ENCODE peak calls at places on chromosomes 1 and 21, in seven cellular contexts. One of them, this sample, is unnamed.

GRCh38 chr1:245292571-245292970 is 137.8 kb downstream of the KIF26B start:
- DNase-seq in left ventricle myocardium inferior: no peak
- DNase-seq in MM.1S: no peak
- DNase-seq in astrocyte of the spinal cord: no peak
- DNase-seq in MG63: no peak
- DNase-seq in foreskin fibroblast: no peak
- DNase-seq in testis: no peak
- DNase-seq in this sample: no peak

GRCh38 chr21:39384674-39385298 is 35.9 kb upstream of the HMGN1 start:
- DNase-seq in left ventricle myocardium inferior: no peak
- DNase-seq in MM.1S: no peak
- DNase-seq in astrocyte of the spinal cord: peak; percentile 37
- DNase-seq in MG63: no peak
- DNase-seq in foreskin fibroblast: peak; percentile 77
- DNase-seq in testis: no peak
- DNase-seq in this sample: no peak

GRCh38 chr1:67256291-67257172 is 51.1 kb upstream of the IL12RB2 start:
- DNase-seq in left ventricle myocardium inferior: no peak
- DNase-seq in MM.1S: no peak
- DNase-seq in astrocyte of the spinal cord: no peak
- DNase-seq in MG63: no peak
- DNase-seq in foreskin fibroblast: peak; percentile 7
- DNase-seq in testis: no peak
- DNase-seq in this sample: no peak

GRCh38 chr1:227943354-227943753 is 4.4 kb downstream of the WNT9A start:
- DNase-seq in left ventricle myocardium inferior: no peak
- DNase-seq in MM.1S: no peak
- DNase-seq in astrocyte of the spinal cord: no peak
- DNase-seq in MG63: no peak
- DNase-seq in foreskin fibroblast: no peak
- DNase-seq in testis: peak; percentile 15
- DNase-seq in this sample: no peak

GRCh38 chr1:95582191-95582590 is 348.2 kb downstream of the RWDD3 start:
- DNase-seq in left ventricle myocardium inferior: no peak
- DNase-seq in MM.1S: no peak
- DNase-seq in astrocyte of the spinal cord: no peak
- DNase-seq in MG63: no peak
- DNase-seq in foreskin fibroblast: no peak
- DNase-seq in testis: no peak
- DNase-seq in this sample: no peak

GRCh38 chr1:109241344-109241743 is 8.0 kb upstream of the CELSR2 start:
- DNase-seq in left ventricle myocardium inferior: no peak
- DNase-seq in MM.1S: no peak
- DNase-seq in astrocyte of the spinal cord: no peak
- DNase-seq in MG63: no peak
- DNase-seq in foreskin fibroblast: peak; percentile 33
- DNase-seq in testis: no peak
- DNase-seq in this sample: no peak

GRCh38 chr1:19042675-19043578 is 86.5 kb upstream of the IFFO2 start:
- DNase-seq in left ventricle myocardium inferior: no peak
- DNase-seq in MM.1S: no peak
- DNase-seq in astrocyte of the spinal cord: no peak
- DNase-seq in MG63: no peak
- DNase-seq in foreskin fibroblast: no peak
- DNase-seq in testis: no peak
- DNase-seq in this sample: no peak

GRCh38 chr1:191714810-191715209 is 443.5 kb upstream of the RGS18 start:
- DNase-seq in left ventricle myocardium inferior: no peak
- DNase-seq in MM.1S: peak; percentile 20
- DNase-seq in astrocyte of the spinal cord: no peak
- DNase-seq in MG63: no peak
- DNase-seq in foreskin fibroblast: no peak
- DNase-seq in testis: no peak
- DNase-seq in this sample: no peak

GRCh38 chr1:36966242-36966641 is 68.1 kb downstream of the GRIK3 start:
- DNase-seq in left ventricle myocardium inferior: no peak
- DNase-seq in MM.1S: no peak
- DNase-seq in astrocyte of the spinal cord: no peak
- DNase-seq in MG63: no peak
- DNase-seq in foreskin fibroblast: peak; percentile 20
- DNase-seq in testis: peak; percentile 55
- DNase-seq in this sample: peak; percentile 1

GRCh38 chr1:33181038-33181861 is 593 bp downstream of the TRIM62 start:
- DNase-seq in left ventricle myocardium inferior: peak; percentile 56
- DNase-seq in MM.1S: no peak
- DNase-seq in astrocyte of the spinal cord: peak; percentile 51
- DNase-seq in MG63: peak; percentile 58
- DNase-seq in foreskin fibroblast: peak; percentile 71
- DNase-seq in testis: peak; percentile 52
- DNase-seq in this sample: no peak

DNA sequence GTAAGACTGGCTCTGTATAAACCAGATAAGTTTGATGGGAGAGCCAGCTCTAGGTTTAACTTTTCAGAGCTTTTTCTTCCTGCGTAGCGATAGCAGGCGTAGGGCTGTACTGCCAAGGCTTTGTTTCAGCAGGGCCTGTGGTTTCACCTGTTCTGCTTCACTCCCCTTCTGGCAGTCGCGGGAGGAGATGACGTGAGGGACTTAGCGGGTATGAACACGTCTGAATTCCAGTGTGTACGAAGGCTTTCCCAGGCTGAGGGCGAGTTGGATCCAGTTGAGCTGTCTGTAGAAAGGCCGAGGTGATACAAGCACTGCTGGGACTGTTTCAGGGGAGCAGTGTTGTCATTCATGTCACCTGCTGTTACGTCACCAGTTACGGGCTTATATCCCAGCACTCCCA is 21.2 kb downstream of the PEX14 start:
- DNase-seq in left ventricle myocardium inferior: no peak
- DNase-seq in MM.1S: no peak
- DNase-seq in astrocyte of the spinal cord: no peak
- DNase-seq in MG63: no peak
- DNase-seq in foreskin fibroblast: no peak
- DNase-seq in testis: no peak
- DNase-seq in this sample: no peak
- H3K4me3 ChIP-seq in left ventricle myocardium inferior: peak overlapping the region; percentile 45
- H3K4me3 ChIP-seq in MM.1S: no peak overlapping the region
- H3K4me3 ChIP-seq in astrocyte of the spinal cord: no peak overlapping the region
- H3K4me3 ChIP-seq in MG63: no peak overlapping the region
- H3K4me3 ChIP-seq in foreskin fibroblast: no peak overlapping the region
- H3K4me3 ChIP-seq in testis: no peak overlapping the region
- H3K4me3 ChIP-seq in this sample: no peak overlapping the region

DNA sequence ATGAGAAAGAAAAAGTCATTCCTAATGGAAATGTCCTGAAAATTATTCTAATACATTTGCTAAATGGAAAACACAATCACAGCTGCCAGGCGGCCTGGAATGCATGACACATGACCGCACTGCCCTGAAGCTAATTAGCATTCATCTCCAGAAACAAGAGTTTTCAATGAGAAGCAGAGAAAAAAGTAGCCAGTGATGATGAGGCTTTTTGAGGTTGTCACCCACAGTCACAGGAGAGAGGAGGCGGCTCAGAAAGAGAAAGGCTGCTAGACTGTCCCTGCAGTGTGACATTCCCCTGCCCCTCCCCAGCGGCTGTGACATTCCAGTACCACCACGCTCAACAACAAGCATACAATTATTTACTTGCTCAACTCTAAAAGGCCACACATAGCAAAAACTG is 122.9 kb upstream of the KRTAP19-8 start:
- DNase-seq in left ventricle myocardium inferior: no peak
- DNase-seq in MM.1S: no peak
- DNase-seq in astrocyte of the spinal cord: peak; percentile 50
- DNase-seq in MG63: peak; percentile 20
- DNase-seq in foreskin fibroblast: peak; percentile 74
- DNase-seq in testis: peak; percentile 30
- DNase-seq in this sample: no peak
- H3K4me3 ChIP-seq in left ventricle myocardium inferior: no peak overlapping the region
- H3K4me3 ChIP-seq in MM.1S: no peak overlapping the region
- H3K4me3 ChIP-seq in astrocyte of the spinal cord: no peak overlapping the region
- H3K4me3 ChIP-seq in MG63: no peak overlapping the region
- H3K4me3 ChIP-seq in foreskin fibroblast: no peak overlapping the region
- H3K4me3 ChIP-seq in testis: no peak overlapping the region
- H3K4me3 ChIP-seq in this sample: no peak overlapping the region

DNA sequence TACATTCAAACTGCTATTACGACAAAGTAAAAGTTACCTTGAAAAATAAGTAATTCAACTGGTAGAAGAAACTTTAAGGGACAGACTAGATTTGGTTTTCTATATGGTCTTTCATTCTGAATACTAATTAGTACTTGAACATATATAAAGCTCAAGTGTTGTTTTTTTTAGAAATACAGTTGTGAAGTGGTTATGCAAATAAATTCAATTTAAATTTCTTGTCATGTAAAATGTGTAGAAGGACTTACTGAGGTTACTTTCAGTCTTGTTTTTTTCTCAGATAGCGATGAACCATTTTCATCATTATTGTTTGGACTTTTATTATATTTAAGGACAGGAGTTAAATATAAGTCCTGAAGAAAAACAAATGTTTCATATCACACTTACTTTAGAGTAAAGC is 24.4 kb downstream of the HS2ST1 start:
- DNase-seq in left ventricle myocardium inferior: no peak
- DNase-seq in MM.1S: no peak
- DNase-seq in astrocyte of the spinal cord: no peak
- DNase-seq in MG63: no peak
- DNase-seq in foreskin fibroblast: no peak
- DNase-seq in testis: no peak
- DNase-seq in this sample: no peak
- H3K4me3 ChIP-seq in left ventricle myocardium inferior: no peak overlapping the region
- H3K4me3 ChIP-seq in MM.1S: no peak overlapping the region
- H3K4me3 ChIP-seq in astrocyte of the spinal cord: no peak overlapping the region
- H3K4me3 ChIP-seq in MG63: no peak overlapping the region
- H3K4me3 ChIP-seq in foreskin fibroblast: no peak overlapping the region
- H3K4me3 ChIP-seq in testis: no peak overlapping the region
- H3K4me3 ChIP-seq in this sample: no peak overlapping the region

DNA sequence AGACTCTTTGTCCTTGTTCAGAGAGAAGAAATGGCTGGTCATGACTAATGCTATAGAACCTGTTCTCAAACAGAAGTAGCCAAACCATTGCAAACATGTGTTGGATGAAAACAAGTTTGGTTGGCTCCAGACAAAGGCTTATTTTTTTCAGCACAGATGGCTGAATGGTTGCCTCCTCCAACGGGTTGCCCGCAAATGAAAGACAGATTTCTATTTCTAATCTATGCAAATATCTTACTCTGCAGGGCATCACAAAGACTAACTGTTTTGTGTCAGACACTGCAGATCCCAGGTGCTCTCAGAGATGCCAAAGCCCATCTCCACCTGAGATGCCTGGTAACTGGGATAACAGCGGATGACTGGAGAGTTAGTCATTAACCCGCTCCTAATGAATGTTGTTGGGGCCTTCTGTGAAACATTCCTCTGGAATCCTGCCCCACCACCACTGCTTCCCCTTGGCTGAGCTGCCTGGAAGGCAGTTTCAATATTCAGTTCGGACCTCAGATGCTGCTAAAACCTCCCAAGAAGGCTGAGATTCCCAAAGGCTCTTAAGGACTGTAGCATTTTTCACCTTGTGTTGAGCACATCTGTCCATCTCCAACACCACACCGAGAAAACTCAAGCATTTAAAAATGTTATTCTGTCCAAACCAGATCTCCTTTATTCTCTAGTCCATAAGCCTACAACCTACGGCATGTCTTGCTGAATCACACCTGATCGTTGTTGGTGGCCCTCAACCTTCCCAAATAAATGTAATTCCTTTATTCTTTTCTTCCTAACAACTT is 104.4 kb downstream of the PTPN14 start:
- DNase-seq in left ventricle myocardium inferior: no peak
- DNase-seq in MM.1S: peak; percentile 70
- DNase-seq in astrocyte of the spinal cord: peak; percentile 97
- DNase-seq in MG63: peak; percentile 90
- DNase-seq in foreskin fibroblast: peak; percentile 94
- DNase-seq in testis: no peak
- DNase-seq in this sample: peak; percentile 93
- H3K4me3 ChIP-seq in left ventricle myocardium inferior: no peak overlapping the region
- H3K4me3 ChIP-seq in MM.1S: no peak overlapping the region
- H3K4me3 ChIP-seq in astrocyte of the spinal cord: no peak overlapping the region
- H3K4me3 ChIP-seq in MG63: no peak overlapping the region
- H3K4me3 ChIP-seq in foreskin fibroblast: peak overlapping the region; percentile 15
- H3K4me3 ChIP-seq in testis: no peak overlapping the region
- H3K4me3 ChIP-seq in this sample: peak overlapping the region; percentile 5

DNA sequence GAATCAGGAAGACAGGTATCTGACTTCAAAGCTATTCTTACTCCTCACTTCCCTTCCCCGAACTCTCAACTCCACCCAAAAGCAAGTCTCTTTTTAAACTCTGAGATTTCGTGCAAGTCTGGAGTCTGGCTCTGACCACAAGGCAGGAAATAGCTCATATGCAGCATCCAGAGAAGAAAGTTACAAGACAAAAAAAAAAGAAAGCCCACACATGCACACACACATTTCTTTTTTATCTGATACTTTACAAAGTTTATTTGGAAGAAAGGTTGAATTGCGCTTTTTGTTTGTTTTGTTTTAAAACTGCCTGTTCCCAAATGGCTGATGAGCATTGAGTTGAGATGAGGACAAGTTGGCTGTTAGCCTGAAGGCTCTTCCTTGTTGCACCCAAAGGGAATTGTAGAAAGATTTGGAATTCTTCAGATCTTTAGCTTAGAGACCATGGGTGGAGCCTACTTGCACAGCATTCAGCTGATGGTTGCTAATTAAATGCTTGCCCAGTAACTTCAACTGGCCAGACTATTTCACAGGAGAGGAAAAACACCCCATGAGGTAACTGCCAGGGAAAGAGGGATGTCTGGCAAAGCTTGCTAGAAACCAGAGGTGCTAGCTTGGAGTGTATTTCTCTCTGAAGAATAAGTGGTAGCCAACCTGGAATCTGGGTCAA is 490.3 kb downstream of the TTLL7 start:
- DNase-seq in left ventricle myocardium inferior: no peak
- DNase-seq in MM.1S: peak; percentile 81
- DNase-seq in astrocyte of the spinal cord: peak; percentile 60
- DNase-seq in MG63: peak; percentile 55
- DNase-seq in foreskin fibroblast: peak; percentile 87
- DNase-seq in testis: peak; percentile 71
- DNase-seq in this sample: peak; percentile 85
- H3K4me3 ChIP-seq in left ventricle myocardium inferior: no peak overlapping the region
- H3K4me3 ChIP-seq in MM.1S: no peak overlapping the region
- H3K4me3 ChIP-seq in astrocyte of the spinal cord: no peak overlapping the region
- H3K4me3 ChIP-seq in MG63: no peak overlapping the region
- H3K4me3 ChIP-seq in foreskin fibroblast: no peak overlapping the region
- H3K4me3 ChIP-seq in testis: no peak overlapping the region
- H3K4me3 ChIP-seq in this sample: no peak overlapping the region

DNA sequence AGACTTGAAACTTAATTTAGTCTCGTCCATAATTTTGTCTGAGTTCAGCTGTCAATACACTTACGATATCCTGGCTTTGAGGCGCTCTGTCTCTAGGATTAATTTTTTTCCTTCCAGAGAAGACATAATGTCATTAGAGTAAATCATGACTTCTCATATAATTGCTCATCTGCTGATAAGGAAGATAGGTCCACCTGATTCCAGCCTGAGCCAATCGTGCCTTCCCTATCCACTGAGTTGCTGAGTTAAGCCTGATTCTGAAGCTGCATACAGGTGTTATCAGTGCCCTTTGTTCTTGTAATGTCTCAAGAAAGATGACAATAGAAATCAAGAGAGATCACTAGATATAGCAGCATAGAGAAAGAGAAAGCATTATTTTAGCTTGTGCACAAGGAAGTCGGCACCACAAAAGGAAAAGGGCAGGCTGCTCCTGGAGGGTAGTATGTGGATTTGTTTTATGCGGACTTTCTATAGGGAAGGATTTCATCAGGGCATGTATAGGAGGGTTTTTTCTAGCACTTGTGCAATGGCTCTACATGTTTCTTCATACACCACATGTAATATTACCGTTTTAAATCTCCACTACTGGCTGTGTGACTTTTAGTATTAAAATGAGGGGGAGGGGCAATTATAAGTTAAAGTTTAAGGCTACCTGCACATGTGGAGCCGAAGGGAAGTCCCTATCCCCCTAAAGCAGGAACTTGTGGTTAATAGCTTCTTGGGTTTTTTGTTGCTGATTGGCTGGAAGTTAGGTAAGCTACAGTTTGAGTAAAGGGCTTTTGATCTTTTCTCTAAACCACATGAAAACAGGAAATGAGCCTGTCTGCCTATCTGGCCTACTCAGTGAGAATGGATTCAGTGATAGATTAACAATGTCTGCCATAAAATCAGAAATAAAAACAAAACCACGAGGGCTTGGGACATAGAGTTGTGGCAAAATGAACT is 133.4 kb downstream of the PLPPR5 start:
- DNase-seq in left ventricle myocardium inferior: no peak
- DNase-seq in MM.1S: peak; percentile 90
- DNase-seq in astrocyte of the spinal cord: peak; percentile 3
- DNase-seq in MG63: no peak
- DNase-seq in foreskin fibroblast: no peak
- DNase-seq in testis: no peak
- DNase-seq in this sample: no peak
- H3K4me3 ChIP-seq in left ventricle myocardium inferior: no peak overlapping the region
- H3K4me3 ChIP-seq in MM.1S: peak overlapping the region; percentile 40
- H3K4me3 ChIP-seq in astrocyte of the spinal cord: no peak overlapping the region
- H3K4me3 ChIP-seq in MG63: no peak overlapping the region
- H3K4me3 ChIP-seq in foreskin fibroblast: no peak overlapping the region
- H3K4me3 ChIP-seq in testis: no peak overlapping the region
- H3K4me3 ChIP-seq in this sample: no peak overlapping the region

This sample was measured in HFF-Myc.